ENCODE peak calls at places on chromosomes 6 and 20, in four cellular contexts. Z is heart left ventricle, X is lower lobe of right lung, F is GM06990. T is an unnamed sample.

GRCh38 chr6:138655828-138656227 is 117.7 kb upstream of the CCDC28A start:
- DNase-seq in Z (no peak), X (no peak), F (no peak), T (no peak)

GRCh38 chr20:24899153-24899552 is 49.9 kb upstream of the CST7 start:
- DNase-seq in Z (no peak), X (no peak), F (no peak), T (no peak)

GRCh38 chr6:166006593-166007301 is 160.9 kb downstream of the TBXT start:
- DNase-seq in Z (no peak), X (no peak), F (no peak), T (peak)

GRCh38 chr20:503048-503737 is 40.4 kb downstream of the CSNK2A1 start:
- DNase-seq in Z (no peak), X (no peak), F (no peak), T (no peak)

GRCh38 chr6:131013495-131013894 is 49.5 kb downstream of the EPB41L2 start:
- DNase-seq in Z (no peak), X (no peak), F (no peak), T (peak)

GRCh38 chr20:2101057-2101934 is at the start of gene STK35:
- DNase-seq in Z (peak), X (no peak), F (peak), T (no peak)

GRCh38 chr20:63025534-63026331 is 19.0 kb upstream of the BHLHE23 start:
- DNase-seq in Z (no peak), X (peak), F (no peak), T (peak)

GRCh38 chr6:18245642-18246041 is 18.7 kb downstream of the DEK start:
- DNase-seq in Z (no peak), X (no peak), F (peak), T (no peak)

GRCh38 chr6:109706513-109706912 is 15.4 kb downstream of the FIG4 start:
- DNase-seq in Z (no peak), X (no peak), F (no peak), T (no peak)

GRCh38 chr6:165766026-165766425 is 103.0 kb upstream of the PDE10A start:
- DNase-seq in Z (no peak), X (no peak), F (no peak), T (no peak)

GRCh38 chr6:46062991-46063390 is 47.3 kb upstream of the CLIC5 start:
- DNase-seq in Z (no peak), X (no peak), F (no peak), T (peak)

GRCh38 chr6:18080544-18080943 is 41.9 kb downstream of the NHLRC1 start:
- DNase-seq in Z (no peak), X (no peak), F (no peak), T (no peak)

GRCh38 chr20:62840244-62841197 is 21.1 kb downstream of the TCFL5 start:
- DNase-seq in Z (no peak), X (no peak), F (no peak), T (no peak)

GRCh38 chr20:51366155-51366886 is 176.2 kb downstream of the NFATC2 start:
- DNase-seq in Z (peak), X (no peak), F (no peak), T (peak)

GRCh38 chr20:63159826-63160640 is 55.9 kb downstream of the YTHDF1 start:
- DNase-seq in Z (peak), X (no peak), F (no peak), T (no peak)

GRCh38 chr6:105318660-105319059 is 84.2 kb downstream of the PREP start:
- DNase-seq in Z (no peak), X (no peak), F (no peak), T (peak)

GRCh38 chr6:30154709-30155521 is 6.1 kb downstream of the TRIM10 start:
- DNase-seq in Z (no peak), X (no peak), F (no peak), T (peak)

GRCh38 chr20:3068986-3069900 is 2.2 kb upstream of the OXT start:
- DNase-seq in Z (no peak), X (no peak), F (no peak), T (no peak)

GRCh38 chr6:158042245-158042798 is 60.7 kb downstream of the SYNJ2 start:
- DNase-seq in Z (peak), X (peak), F (no peak), T (peak)

GRCh38 chr6:109800771-109801170 is 109.7 kb downstream of the FIG4 start:
- DNase-seq in Z (no peak), X (no peak), F (no peak), T (no peak)

GRCh38 chr6:144317736-144318135 is 32.6 kb downstream of the UTRN start:
- DNase-seq in Z (no peak), X (no peak), F (no peak), T (peak)

GRCh38 chr6:89888871-89889270 is 5.4 kb upstream of the GJA10 start:
- DNase-seq in Z (no peak), X (no peak), F (no peak), T (no peak)

GRCh38 chr6:84618046-84618752 is 146.2 kb downstream of the TBX18 start:
- DNase-seq in Z (no peak), X (no peak), F (no peak), T (peak)

GRCh38 chr6:82006027-82006738 is 241.4 kb downstream of the IBTK start:
- DNase-seq in Z (no peak), X (peak), F (peak), T (peak)

GRCh38 chr6:142013875-142014495 is 118.7 kb upstream of the GJE1 start:
- DNase-seq in Z (no peak), X (no peak), F (no peak), T (no peak)

GRCh38 chr20:50368813-50369224 is 141.4 kb upstream of the PTPN1 start:
- DNase-seq in Z (no peak), X (no peak), F (no peak), T (peak)

GRCh38 chr20:54188132-54188835 is 14.5 kb upstream of the CYP24A1 start:
- DNase-seq in Z (no peak), X (no peak), F (no peak), T (no peak)

GRCh38 chr6:14499804-14500203 is 382.2 kb downstream of the CD83 start:
- DNase-seq in Z (no peak), X (no peak), F (no peak), T (peak)

GRCh38 chr6:144311361-144311760 is 26.2 kb downstream of the UTRN start:
- DNase-seq in Z (no peak), X (no peak), F (no peak), T (no peak)

GRCh38 chr6:43142101-43142500 is 29.0 kb upstream of the SRF start:
- DNase-seq in Z (no peak), X (no peak), F (no peak), T (no peak)

GRCh38 chr6:31037692-31038091 is 27.4 kb downstream of the MUC22 start:
- DNase-seq in Z (no peak), X (no peak), F (no peak), T (peak)

GRCh38 chr6:157290797-157291196 is 32.5 kb downstream of the TMEM242 start:
- DNase-seq in Z (no peak), X (no peak), F (no peak), T (no peak)

GRCh38 chr20:58524814-58525213 is 9.6 kb upstream of the APCDD1L start:
- DNase-seq in Z (no peak), X (no peak), F (no peak), T (peak)

GRCh38 chr6:141874930-141875602 is 257.7 kb upstream of the GJE1 start:
- DNase-seq in Z (no peak), X (no peak), F (no peak), T (peak)

GRCh38 chr6:162856885-162857284 is 129.1 kb downstream of the PACRG start:
- DNase-seq in Z (no peak), X (no peak), F (no peak), T (peak)

GRCh38 chr6:88141641-88142298 is 24.4 kb downstream of the CNR1 start:
- DNase-seq in Z (no peak), X (no peak), F (peak), T (no peak)

GRCh38 chr6:99241905-99242534 is 107.5 kb downstream of the FAXC start:
- DNase-seq in Z (no peak), X (no peak), F (no peak), T (peak)

GRCh38 chr6:30107756-30108155 is 5.1 kb downstream of the TRIM31 start:
- DNase-seq in Z (no peak), X (no peak), F (no peak), T (no peak)

DNA sequence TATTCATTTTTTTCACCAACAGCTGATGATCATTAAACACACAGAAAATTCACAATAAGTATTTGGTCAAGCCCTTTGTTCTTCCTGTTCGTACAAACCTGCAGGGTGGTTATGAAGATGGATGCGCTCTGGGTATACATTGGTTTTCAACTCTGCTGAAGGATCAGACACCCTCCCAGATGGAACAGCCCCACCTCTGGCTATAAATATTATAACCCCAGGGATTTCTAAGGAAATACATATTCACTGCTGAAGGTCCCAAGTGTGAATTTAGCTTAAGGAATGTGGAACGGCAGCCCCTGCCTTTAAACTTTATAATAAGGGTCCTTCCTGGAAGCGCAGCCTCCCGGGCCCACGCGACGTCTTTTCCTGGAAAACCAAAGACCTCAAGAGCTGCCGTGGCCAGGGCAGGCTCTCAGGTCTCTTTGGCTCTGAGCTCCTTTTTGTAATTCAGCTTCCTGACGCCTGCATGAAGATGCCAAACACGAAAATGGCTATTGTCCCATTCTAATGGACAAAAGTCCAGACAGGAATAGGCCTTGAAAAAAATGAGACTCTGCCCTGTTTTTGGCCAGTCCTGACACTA is 172.4 kb upstream of the SSTR4 start:
- DNase-seq in Z (peak), X (no peak), F (no peak), T (no peak)
- TF ChIP-seq CTCF in Z (peak), X (peak), F (no peak), T (no peak)

GRCh38 chr6:155014137-155014536 is 19.0 kb downstream of the TIAM2 start:
- DNase-seq in Z (no peak), X (no peak), F (no peak), T (no peak)
- H3K4me3 ChIP-seq in Z (no peak), X (no peak), F (no peak), T (no peak)

GRCh38 chr6:24994812-24995211 is 59.1 kb upstream of the RIPOR2 start:
- DNase-seq in Z (no peak), X (no peak), F (no peak), T (no peak)
- TF ChIP-seq CTCF in Z (no peak), X (no peak), F (no peak), T (no peak)

GRCh38 chr6:11851405-11851804 is 72.8 kb upstream of the ADTRP start:
- DNase-seq in Z (no peak), X (no peak), F (peak), T (peak)
- H3K4me3 ChIP-seq in Z (no peak), X (no peak), F (peak), T (no peak)

DNA sequence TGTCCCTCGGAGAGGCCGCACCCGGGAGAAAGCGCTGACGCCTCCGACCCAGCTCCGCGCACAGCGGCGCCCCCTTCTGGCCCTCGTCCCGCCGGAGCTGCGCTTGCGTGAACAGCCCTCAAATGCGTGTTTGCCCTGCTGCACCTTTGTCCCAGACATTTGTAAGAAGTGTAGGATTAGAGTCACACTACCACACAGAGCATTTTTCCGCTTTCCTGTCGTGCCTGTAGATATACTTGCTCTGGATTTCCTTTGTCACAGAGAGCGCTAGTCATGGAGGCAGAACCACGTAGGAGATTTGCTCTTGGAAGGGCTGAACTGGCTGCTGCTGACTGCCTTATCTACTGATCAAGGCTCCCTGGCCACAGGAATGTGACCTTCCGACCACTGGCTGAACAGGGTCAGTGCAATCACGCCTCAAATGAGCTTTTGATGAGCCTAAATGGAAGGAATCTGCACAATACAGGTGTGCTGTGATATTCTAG is 62.3 kb downstream of the PAX1 start:
- DNase-seq in Z (no peak), X (peak), F (peak), T (no peak)
- TF ChIP-seq CTCF in Z (peak), X (peak), F (peak), T (no peak)

T was measured in fibroblast of the aortic adventitia.